ENCODE peak calls at places on chromosomes 1 and 21, in six cellular contexts. One of them, this sample, is unnamed.

GRCh38 chr21:33158654-33159053 is 71.1 kb upstream of the IFNAR2 start:
- DNase-seq in body of pancreas: no peak
- DNase-seq in HFFc6: no peak
- DNase-seq in lower lobe of right lung: no peak
- DNase-seq in progenitor cell of endocrine pancreas: no peak
- DNase-seq in GM13976: no peak
- DNase-seq in this sample: no peak

GRCh38 chr1:94805912-94806311 is 14.2 kb upstream of the SLC44A3 start:
- DNase-seq in progenitor cell of endocrine pancreas: peak
- DNase-seq in body of pancreas: peak
- DNase-seq in GM13976: peak
- DNase-seq in lower lobe of right lung: peak
- DNase-seq in HFFc6: peak
- DNase-seq in this sample: peak

GRCh38 chr1:82177190-82177589 is 376.5 kb downstream of the ADGRL2 start:
- DNase-seq in progenitor cell of endocrine pancreas: no peak
- DNase-seq in HFFc6: no peak
- DNase-seq in GM13976: no peak
- DNase-seq in lower lobe of right lung: no peak
- DNase-seq in body of pancreas: no peak
- DNase-seq in this sample: no peak

GRCh38 chr21:45343891-45344290 is 56.2 kb upstream of the POFUT2 start:
- DNase-seq in GM13976: no peak
- DNase-seq in HFFc6: no peak
- DNase-seq in body of pancreas: no peak
- DNase-seq in progenitor cell of endocrine pancreas: no peak
- DNase-seq in lower lobe of right lung: no peak
- DNase-seq in this sample: no peak

GRCh38 chr1:150808134-150808533 is at the start of gene CTSK:
- DNase-seq in progenitor cell of endocrine pancreas: no peak
- DNase-seq in HFFc6: no peak
- DNase-seq in body of pancreas: no peak
- DNase-seq in lower lobe of right lung: no peak
- DNase-seq in GM13976: no peak
- DNase-seq in this sample: no peak

GRCh38 chr1:244874974-244875579 is 10.7 kb upstream of the HNRNPU start:
- DNase-seq in body of pancreas: no peak
- DNase-seq in HFFc6: no peak
- DNase-seq in GM13976: no peak
- DNase-seq in lower lobe of right lung: no peak
- DNase-seq in progenitor cell of endocrine pancreas: no peak
- DNase-seq in this sample: no peak

GRCh38 chr1:20028125-20028524 is 41.9 kb upstream of the PLA2G5 start:
- DNase-seq in GM13976: no peak
- DNase-seq in progenitor cell of endocrine pancreas: no peak
- DNase-seq in HFFc6: no peak
- DNase-seq in body of pancreas: no peak
- DNase-seq in lower lobe of right lung: no peak
- DNase-seq in this sample: no peak

GRCh38 chr1:92410706-92411105 is 76.0 kb downstream of the GFI1 start:
- DNase-seq in progenitor cell of endocrine pancreas: no peak
- DNase-seq in lower lobe of right lung: no peak
- DNase-seq in body of pancreas: no peak
- DNase-seq in GM13976: no peak
- DNase-seq in HFFc6: no peak
- DNase-seq in this sample: no peak

GRCh38 chr1:182955596-182956588 is 2.9 kb upstream of the SHCBP1L start:
- DNase-seq in GM13976: no peak
- DNase-seq in body of pancreas: no peak
- DNase-seq in progenitor cell of endocrine pancreas: no peak
- DNase-seq in HFFc6: peak
- DNase-seq in lower lobe of right lung: no peak
- DNase-seq in this sample: no peak

GRCh38 chr21:37176716-37177115 is 90.4 kb downstream of the VPS26C start:
- DNase-seq in GM13976: no peak
- DNase-seq in HFFc6: no peak
- DNase-seq in body of pancreas: peak
- DNase-seq in progenitor cell of endocrine pancreas: no peak
- DNase-seq in lower lobe of right lung: no peak
- DNase-seq in this sample: no peak

GRCh38 chr1:219587817-219588561 is 24.9 kb downstream of the ZC3H11B start:
- DNase-seq in GM13976: no peak
- DNase-seq in HFFc6: no peak
- DNase-seq in lower lobe of right lung: no peak
- DNase-seq in progenitor cell of endocrine pancreas: no peak
- DNase-seq in body of pancreas: no peak
- DNase-seq in this sample: no peak

GRCh38 chr1:208775841-208776240 is 531.7 kb upstream of the PLXNA2 start:
- DNase-seq in HFFc6: no peak
- DNase-seq in lower lobe of right lung: no peak
- DNase-seq in body of pancreas: no peak
- DNase-seq in GM13976: no peak
- DNase-seq in progenitor cell of endocrine pancreas: no peak
- DNase-seq in this sample: no peak

GRCh38 chr1:43854473-43854872 is 79.1 kb upstream of the ARTN start:
- DNase-seq in HFFc6: no peak
- DNase-seq in progenitor cell of endocrine pancreas: no peak
- DNase-seq in body of pancreas: no peak
- DNase-seq in GM13976: no peak
- DNase-seq in lower lobe of right lung: no peak
- DNase-seq in this sample: no peak

GRCh38 chr1:59443355-59443754 is 146.5 kb downstream of the FGGY start:
- DNase-seq in lower lobe of right lung: no peak
- DNase-seq in GM13976: no peak
- DNase-seq in body of pancreas: no peak
- DNase-seq in progenitor cell of endocrine pancreas: no peak
- DNase-seq in HFFc6: peak
- DNase-seq in this sample: no peak

GRCh38 chr21:38714998-38715397 is 90.7 kb upstream of the ETS2 start:
- DNase-seq in progenitor cell of endocrine pancreas: no peak
- DNase-seq in lower lobe of right lung: no peak
- DNase-seq in GM13976: no peak
- DNase-seq in body of pancreas: no peak
- DNase-seq in HFFc6: no peak
- DNase-seq in this sample: no peak

GRCh38 chr1:213829806-213830205 is 158.0 kb upstream of the PROX1 start:
- DNase-seq in HFFc6: no peak
- DNase-seq in lower lobe of right lung: no peak
- DNase-seq in body of pancreas: no peak
- DNase-seq in progenitor cell of endocrine pancreas: no peak
- DNase-seq in GM13976: no peak
- DNase-seq in this sample: no peak

DNA sequence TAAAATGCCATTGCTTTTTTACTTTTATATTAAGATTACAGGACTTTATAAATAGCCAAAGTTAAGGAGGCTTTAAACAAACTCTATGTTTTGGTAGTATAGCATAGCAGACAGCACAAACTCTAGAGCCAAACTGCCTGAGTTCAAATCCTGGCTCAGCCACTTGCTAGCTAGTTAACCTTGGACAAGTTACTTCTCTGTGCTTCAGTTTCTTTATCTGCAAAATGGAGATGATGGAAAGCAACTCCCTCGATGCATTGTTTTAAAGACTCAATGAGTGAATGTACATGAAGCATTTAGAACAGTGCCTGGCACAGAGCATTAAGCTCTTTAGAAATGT is 21.3 kb downstream of the C1QB start:
- DNase-seq in HFFc6: no peak
- DNase-seq in lower lobe of right lung: no peak
- DNase-seq in progenitor cell of endocrine pancreas: no peak
- DNase-seq in GM13976: no peak
- DNase-seq in body of pancreas: no peak
- DNase-seq in this sample: no peak
- TF ChIP-seq CTCF in HFFc6: peak
- TF ChIP-seq CTCF in lower lobe of right lung: no peak
- TF ChIP-seq CTCF in progenitor cell of endocrine pancreas: no peak
- TF ChIP-seq CTCF in GM13976: no peak
- TF ChIP-seq CTCF in body of pancreas: no peak
- TF ChIP-seq CTCF in this sample: peak

GRCh38 chr1:101438359-101438758 is 201.5 kb downstream of the S1PR1 start:
- DNase-seq in lower lobe of right lung: no peak
- DNase-seq in HFFc6: no peak
- DNase-seq in GM13976: peak
- DNase-seq in progenitor cell of endocrine pancreas: no peak
- DNase-seq in body of pancreas: no peak
- DNase-seq in this sample: no peak
- TF ChIP-seq CTCF in lower lobe of right lung: no peak
- TF ChIP-seq CTCF in HFFc6: peak
- TF ChIP-seq CTCF in GM13976: peak
- TF ChIP-seq CTCF in progenitor cell of endocrine pancreas: peak
- TF ChIP-seq CTCF in body of pancreas: no peak
- TF ChIP-seq CTCF in this sample: no peak

GRCh38 chr1:226109829-226110248 is 47.3 kb downstream of the H3-3A start:
- DNase-seq in HFFc6: peak
- DNase-seq in lower lobe of right lung: peak
- DNase-seq in GM13976: peak
- DNase-seq in progenitor cell of endocrine pancreas: peak
- DNase-seq in body of pancreas: peak
- DNase-seq in this sample: peak
- TF ChIP-seq CTCF in HFFc6: no peak
- TF ChIP-seq CTCF in lower lobe of right lung: no peak
- TF ChIP-seq CTCF in GM13976: no peak
- TF ChIP-seq CTCF in progenitor cell of endocrine pancreas: no peak
- TF ChIP-seq CTCF in body of pancreas: no peak
- TF ChIP-seq CTCF in this sample: no peak

DNA sequence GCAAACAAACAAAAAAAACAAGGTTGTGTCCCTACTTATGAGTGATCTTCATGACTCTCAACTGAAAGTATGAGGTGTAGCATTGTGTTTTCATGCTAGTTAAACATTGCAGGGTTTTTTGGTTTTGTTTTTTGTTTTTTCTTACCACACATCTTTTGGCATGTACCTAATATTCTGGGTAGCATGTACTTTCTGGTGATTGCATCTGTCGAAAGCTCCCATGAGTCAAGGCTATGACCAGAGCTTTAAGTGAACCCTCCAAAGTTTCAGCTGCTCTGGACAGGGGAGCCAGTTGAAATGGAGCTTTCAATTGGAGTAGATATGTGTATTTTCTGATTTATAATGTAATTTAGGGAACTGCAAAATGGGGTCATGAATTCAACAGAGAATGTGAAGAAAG is 115.5 kb downstream of the KCNK2 start:
- DNase-seq in GM13976: no peak
- DNase-seq in body of pancreas: no peak
- DNase-seq in progenitor cell of endocrine pancreas: no peak
- DNase-seq in lower lobe of right lung: no peak
- DNase-seq in HFFc6: no peak
- DNase-seq in this sample: no peak
- TF ChIP-seq CTCF in GM13976: no peak
- TF ChIP-seq CTCF in body of pancreas: no peak
- TF ChIP-seq CTCF in progenitor cell of endocrine pancreas: no peak
- TF ChIP-seq CTCF in lower lobe of right lung: no peak
- TF ChIP-seq CTCF in HFFc6: no peak
- TF ChIP-seq CTCF in this sample: no peak

DNA sequence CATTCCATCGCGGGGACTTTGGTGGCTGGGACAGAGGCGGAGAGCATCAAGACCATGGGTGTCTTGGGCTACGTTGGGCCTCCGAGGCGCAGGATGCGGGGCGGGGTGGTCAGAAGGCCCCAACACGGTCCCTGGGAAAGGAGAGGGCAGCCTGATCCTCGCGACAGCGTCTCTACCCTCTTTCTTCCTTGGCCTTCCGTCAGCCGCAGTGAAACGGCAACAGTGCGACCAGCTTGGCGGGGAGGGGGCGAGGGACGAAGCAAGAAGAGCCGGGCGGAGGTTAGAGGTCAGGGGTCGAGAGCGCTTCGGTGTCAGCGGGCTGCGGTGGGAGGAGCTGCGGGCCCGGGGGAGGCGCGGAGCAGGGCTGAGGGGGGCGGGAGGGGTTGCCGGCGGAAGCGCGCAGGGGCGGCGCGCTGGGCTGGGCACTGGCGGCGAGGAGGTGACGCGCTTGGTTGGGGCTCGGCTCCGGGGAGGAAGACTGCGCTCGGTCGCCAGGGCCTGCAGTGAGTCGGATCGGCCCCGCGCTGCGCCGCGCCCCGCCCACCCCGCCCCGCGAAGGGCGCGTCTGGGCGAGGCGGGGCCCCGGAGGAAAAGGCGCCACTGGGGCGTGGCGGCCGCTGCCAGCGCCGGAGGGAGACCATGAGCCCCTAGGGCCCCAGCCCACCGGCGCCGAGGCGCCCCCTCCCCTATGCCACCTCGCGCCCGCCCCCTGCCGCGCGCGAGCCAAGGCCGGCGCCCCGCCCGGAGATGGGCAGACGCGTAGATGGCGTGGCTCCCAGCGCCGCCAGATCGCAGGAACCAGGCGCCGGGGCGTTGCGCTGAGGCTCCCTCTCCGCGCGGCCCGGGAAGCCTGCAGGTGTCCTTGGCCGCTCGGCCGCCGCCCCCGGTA is at the start of gene KCNC4:
- DNase-seq in body of pancreas: peak
- DNase-seq in progenitor cell of endocrine pancreas: peak
- DNase-seq in HFFc6: peak
- DNase-seq in lower lobe of right lung: peak
- DNase-seq in GM13976: peak
- DNase-seq in this sample: peak
- TF ChIP-seq CTCF in body of pancreas: no peak
- TF ChIP-seq CTCF in progenitor cell of endocrine pancreas: no peak
- TF ChIP-seq CTCF in HFFc6: peak
- TF ChIP-seq CTCF in lower lobe of right lung: no peak
- TF ChIP-seq CTCF in GM13976: no peak
- TF ChIP-seq CTCF in this sample: no peak

GRCh38 chr1:221174598-221174997 is 295.4 kb downstream of the HLX start:
- DNase-seq in GM13976: no peak
- DNase-seq in body of pancreas: peak
- DNase-seq in progenitor cell of endocrine pancreas: no peak
- DNase-seq in HFFc6: no peak
- DNase-seq in lower lobe of right lung: no peak
- DNase-seq in this sample: no peak
- TF ChIP-seq CTCF in GM13976: no peak
- TF ChIP-seq CTCF in body of pancreas: no peak
- TF ChIP-seq CTCF in progenitor cell of endocrine pancreas: no peak
- TF ChIP-seq CTCF in HFFc6: no peak
- TF ChIP-seq CTCF in lower lobe of right lung: peak
- TF ChIP-seq CTCF in this sample: peak

DNA sequence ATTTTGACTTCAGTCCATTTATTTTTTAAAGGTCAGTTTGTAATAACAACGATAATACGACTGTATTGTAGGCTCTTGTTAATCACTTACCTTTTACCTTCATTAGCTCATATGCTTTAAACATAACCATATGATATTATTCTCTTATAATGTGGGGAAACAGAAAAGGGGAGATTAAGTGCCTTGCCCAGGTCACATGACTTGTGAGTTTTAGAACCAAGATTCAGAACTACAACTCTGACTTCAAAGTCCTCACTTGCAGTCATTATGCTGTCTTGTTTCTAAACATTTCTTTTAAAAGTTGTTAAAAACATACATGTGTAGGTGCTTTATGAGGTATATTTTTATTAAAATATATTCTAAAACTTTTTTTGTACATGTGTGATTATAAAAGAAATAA is 41.1 kb downstream of the SUCO start:
- DNase-seq in GM13976: no peak
- DNase-seq in HFFc6: no peak
- DNase-seq in progenitor cell of endocrine pancreas: no peak
- DNase-seq in body of pancreas: no peak
- DNase-seq in lower lobe of right lung: no peak
- DNase-seq in this sample: no peak
- TF ChIP-seq CTCF in GM13976: no peak
- TF ChIP-seq CTCF in HFFc6: no peak
- TF ChIP-seq CTCF in progenitor cell of endocrine pancreas: no peak
- TF ChIP-seq CTCF in body of pancreas: no peak
- TF ChIP-seq CTCF in lower lobe of right lung: no peak
- TF ChIP-seq CTCF in this sample: no peak

GRCh38 chr1:27599605-27600499 is 4.1 kb downstream of the AHDC1 start:
- DNase-seq in progenitor cell of endocrine pancreas: no peak
- DNase-seq in HFFc6: no peak
- DNase-seq in lower lobe of right lung: no peak
- DNase-seq in GM13976: no peak
- DNase-seq in body of pancreas: peak
- DNase-seq in this sample: no peak
- TF ChIP-seq CTCF in progenitor cell of endocrine pancreas: peak
- TF ChIP-seq CTCF in HFFc6: no peak
- TF ChIP-seq CTCF in lower lobe of right lung: no peak
- TF ChIP-seq CTCF in GM13976: no peak
- TF ChIP-seq CTCF in body of pancreas: no peak
- TF ChIP-seq CTCF in this sample: no peak

This sample was measured in CD14-positive monocyte.